ENCODE peak calls at places on chromosomes 16 and 17, in four cellular contexts. L is K562, U is A549, T is HepG2. M is an unnamed sample.

GRCh38 chr16:27491894-27492587 is 57.7 kb downstream of the GTF3C1 start:
- DNase-seq in L (no peak), T (no peak), U (no peak), M (no peak)

GRCh38 chr16:9258423-9259051 is 167.1 kb downstream of the HAPSTR1 start:
- DNase-seq in L (peak; percentile 49), U (peak; percentile 54), T (peak; percentile 44), M (peak; percentile 75)

GRCh38 chr17:20612635-20613034 is 33.1 kb downstream of the CDRT15L2 start:
- DNase-seq in T (no peak), L (no peak), U (no peak), M (no peak)

GRCh38 chr17:61862105-61862574 is 1.2 kb downstream of the BRIP1 start:
- DNase-seq in U (no peak), L (no peak), T (peak; percentile 27), M (no peak)

GRCh38 chr16:63922563-63922962 is 1199.3 kb downstream of the CDH11 start:
- DNase-seq in U (no peak), L (no peak), T (no peak), M (no peak)

GRCh38 chr17:74925242-74925641 is 1.2 kb downstream of the OTOP2 start:
- DNase-seq in T (no peak), U (no peak), L (no peak), M (peak; percentile 9)

GRCh38 chr16:17432902-17433576 is 37.7 kb downstream of the XYLT1 start:
- DNase-seq in T (no peak), L (no peak), U (no peak), M (no peak)

GRCh38 chr17:35089846-35090193 is 26.3 kb upstream of the RFFL start:
- DNase-seq in L (peak; percentile 37), U (peak; percentile 61), T (peak; percentile 52), M (no peak)

GRCh38 chr16:760065-760464 is 469 bp upstream of the MSLN start:
- DNase-seq in L (no peak), U (no peak), T (no peak), M (no peak)

GRCh38 chr16:12188674-12189249 is 212.2 kb downstream of the SNX29 start:
- DNase-seq in L (no peak), T (no peak), U (no peak), M (no peak)

GRCh38 chr17:50882851-50883250 is 16.7 kb upstream of the TOB1 start:
- DNase-seq in U (peak; percentile 68), L (no peak), T (no peak), M (no peak)

GRCh38 chr17:65785109-65785508 is 223.7 kb upstream of the AXIN2 start:
- DNase-seq in U (peak; percentile 18), T (peak; percentile 95), L (no peak), M (no peak)

GRCh38 chr17:13513039-13513405 is 88.7 kb downstream of the HS3ST3A1 start:
- DNase-seq in U (no peak), T (no peak), L (peak; percentile 20), M (no peak)

GRCh38 chr16:84053237-84053636 is 10.6 kb upstream of the SLC38A8 start:
- DNase-seq in T (no peak), U (no peak), L (no peak), M (no peak)

GRCh38 chr16:64362193-64362592 is 759.7 kb downstream of the CDH11 start:
- DNase-seq in T (no peak), U (no peak), L (no peak), M (no peak)

GRCh38 chr17:1997146-1997586 is 28.0 kb downstream of the RTN4RL1 start:
- DNase-seq in L (no peak), T (peak; percentile 78), U (peak; percentile 60), M (no peak)

GRCh38 chr17:4950075-4950756 is 703 bp upstream of the ENO3 start:
- DNase-seq in U (peak; percentile 36), L (peak; percentile 27), T (peak; percentile 56), M (peak; percentile 58)

GRCh38 chr16:81595676-81596292 is 151.2 kb downstream of the CMIP start:
- DNase-seq in U (no peak), T (no peak), L (no peak), M (no peak)

GRCh38 chr16:66007717-66008116 is 358.8 kb upstream of the CDH5 start:
- DNase-seq in L (no peak), U (no peak), T (no peak), M (no peak)

GRCh38 chr17:65359016-65359415 is 202.4 kb downstream of the AXIN2 start:
- DNase-seq in L (no peak), U (no peak), T (no peak), M (no peak)

GRCh38 chr17:50177983-50178834 is 12.4 kb downstream of the SGCA start:
- DNase-seq in U (peak; percentile 98), L (peak; percentile 76), T (peak; percentile 89), M (peak; percentile 68)

GRCh38 chr16:29154676-29155121 is 169.8 kb downstream of the LAT start:
- DNase-seq in T (no peak), L (no peak), U (no peak), M (no peak)

GRCh38 chr17:73640691-73641090 is 3.6 kb downstream of the SDK2 start:
- DNase-seq in U (no peak), L (no peak), T (no peak), M (no peak)

GRCh38 chr17:72390675-72391501 is 270.1 kb downstream of the SOX9 start:
- DNase-seq in L (no peak), U (no peak), T (no peak), M (no peak)

GRCh38 chr16:59356144-59356543 is 622.0 kb upstream of the GOT2 start:
- DNase-seq in T (no peak), U (no peak), L (no peak), M (no peak)

GRCh38 chr16:15897834-15898254 is 9.4 kb upstream of the CEP20 start:
- DNase-seq in L (no peak), U (no peak), T (no peak), M (no peak)

GRCh38 chr17:74639704-74640142 is 16.2 kb upstream of the CD300E start:
- DNase-seq in L (no peak), U (no peak), T (no peak), M (no peak)

GRCh38 chr17:20114466-20114865 is 105.3 kb downstream of the SPECC1 start:
- DNase-seq in T (no peak), L (no peak), U (no peak), M (no peak)

GRCh38 chr16:20766294-20766693 is 2.5 kb downstream of the ACSM3 start:
- DNase-seq in U (no peak), L (no peak), T (no peak), M (no peak)

GRCh38 chr16:27217256-27217655 is 13.9 kb downstream of the KDM8 start:
- DNase-seq in U (peak; percentile 29), T (no peak), L (peak; percentile 66), M (peak; percentile 36)

GRCh38 chr16:69921125-69921524 is 30.0 kb upstream of the CLEC18A start:
- DNase-seq in U (no peak), T (no peak), L (no peak), M (no peak)

GRCh38 chr16:13109171-13109570 is 207.8 kb downstream of the SHISA9 start:
- DNase-seq in L (no peak), T (no peak), U (no peak), M (no peak)

GRCh38 chr16:48611329-48612137 is 1.6 kb upstream of the N4BP1 start:
- DNase-seq in L (peak; percentile 24), U (no peak), T (peak; percentile 79), M (peak; percentile 21)

GRCh38 chr17:60630352-60630751 is 30.4 kb downstream of the PPM1D start:
- DNase-seq in U (no peak), L (no peak), T (no peak), M (no peak)
- TF ChIP-seq HMGXB4 in U (no peak), L (no peak), T (no peak), M (no peak)

GRCh38 chr17:17890773-17891759 is 54.3 kb upstream of the SREBF1 start:
- DNase-seq in U (peak; percentile 91), T (peak; percentile 70), L (peak; percentile 72), M (peak; percentile 70)
- TF ChIP-seq HMGXB4 in U (no peak), T (no peak), L (no peak), M (no peak)

DNA sequence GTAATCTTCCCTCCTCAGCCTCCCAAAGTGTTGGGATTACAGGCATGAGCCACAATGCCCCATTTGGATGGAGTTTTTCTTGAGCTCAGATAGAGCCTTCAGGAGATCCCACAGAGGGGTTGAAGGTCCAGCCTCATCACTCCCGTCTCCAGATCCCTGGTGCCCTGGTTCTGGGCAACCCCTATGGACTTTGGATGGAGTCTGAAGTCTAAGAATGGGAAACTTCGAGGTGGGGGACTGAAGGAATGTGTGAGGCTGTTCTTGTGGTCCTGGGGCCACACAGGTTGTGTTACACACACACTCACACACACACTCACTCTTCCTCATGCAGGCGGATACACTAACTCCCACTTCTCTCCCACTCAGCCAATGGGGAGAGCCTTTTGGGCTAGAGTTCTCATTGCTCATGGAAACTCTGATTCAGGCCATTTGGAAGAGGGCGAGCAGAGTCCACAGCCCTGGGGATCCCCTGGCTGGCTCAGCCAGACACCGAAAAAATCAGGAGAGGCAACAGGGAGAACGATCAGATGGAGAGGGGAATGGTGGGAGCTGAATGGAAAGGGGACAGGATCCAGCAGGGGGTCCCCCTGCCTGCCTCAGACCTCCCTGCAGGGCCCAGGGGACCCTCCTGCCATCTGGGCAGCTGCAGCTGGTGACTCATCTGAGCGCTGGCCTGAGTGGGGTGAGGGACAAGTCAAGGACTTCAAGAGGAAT is 9.0 kb downstream of the IGFBP4 start:
- DNase-seq in L (no peak), U (no peak), T (no peak), M (no peak)
- TF ChIP-seq HMGXB4 in L (no peak), U (no peak), T (no peak), M (no peak)

GRCh38 chr16:3149193-3149530 is 14.3 kb downstream of the ZNF213 start:
- DNase-seq in L (no peak), U (no peak), T (no peak), M (no peak)
- TF ChIP-seq HMGXB4 in L (no peak), U (no peak), T (no peak), M (no peak)

GRCh38 chr17:82880620-82881019 is 40.8 kb upstream of the ZNF750 start:
- DNase-seq in L (no peak), T (no peak), U (no peak), M (no peak)
- TF ChIP-seq HMGXB4 in L (no peak), T (no peak), U (no peak), M (no peak)

GRCh38 chr16:50806099-50807062 is 64.5 kb downstream of the CYLD start:
- DNase-seq in L (peak; percentile 77), U (peak; percentile 76), T (peak; percentile 88), M (peak; percentile 90)
- TF ChIP-seq HMGXB4 in L (no peak), U (no peak), T (peak; percentile 90), M (no peak)

GRCh38 chr17:63545302-63545928 is 4.9 kb upstream of the DCAF7 start:
- DNase-seq in U (no peak), L (no peak), T (no peak), M (no peak)
- TF ChIP-seq HMGXB4 in U (no peak), L (no peak), T (no peak), M (no peak)

DNA sequence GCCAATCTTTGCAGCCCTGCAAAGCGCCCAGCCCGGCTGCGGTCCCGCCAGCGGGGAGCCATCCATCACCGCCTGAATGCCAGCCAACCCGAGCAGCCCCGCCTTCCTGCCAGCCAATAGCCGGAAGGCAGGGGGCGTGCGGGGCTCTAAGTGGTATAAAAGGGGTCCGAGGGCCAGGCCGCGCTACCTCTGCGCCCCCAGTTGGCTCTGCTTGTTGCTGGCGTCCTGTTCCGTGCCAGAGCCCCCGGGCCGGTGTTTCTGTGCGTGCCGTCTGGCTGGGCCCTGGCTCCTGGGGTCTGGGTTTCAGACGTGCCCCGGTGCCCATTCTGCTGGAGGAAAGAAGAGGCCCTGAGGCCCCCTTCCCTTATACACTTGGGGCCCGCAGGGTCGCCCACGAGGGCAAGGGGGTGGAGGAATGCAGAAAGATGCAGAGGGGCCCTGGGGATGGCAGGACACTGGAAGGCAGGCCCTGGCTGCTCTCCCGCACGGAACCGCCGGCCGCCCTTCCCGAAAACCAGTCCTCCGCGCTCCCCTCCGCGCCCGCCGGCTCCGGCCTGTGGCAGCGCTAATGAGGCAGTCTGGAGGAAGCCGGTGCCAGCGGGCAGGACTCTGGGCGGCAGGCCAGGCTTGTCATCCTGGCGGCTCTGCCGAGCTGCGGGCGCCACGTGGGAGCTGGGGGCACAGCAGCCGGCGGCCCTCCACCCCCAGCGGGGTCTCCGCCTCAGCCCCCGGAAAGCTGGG is 14.0 kb downstream of the COPZ2 start:
- DNase-seq in T (peak; percentile 50), U (peak; percentile 91), L (peak; percentile 33), M (peak; percentile 93)
- TF ChIP-seq HMGXB4 in T (peak; percentile 60), U (no peak), L (no peak), M (peak; percentile 54)

M was measured in WTC11.